ENCODE peak calls at places on chromosomes 7 and 10, in six cellular contexts. S is C1 segment of cervical spinal cord; R is DMS 273 treated with DMSO at 0.1 percent for 48 hours; C is GM19239; E is CD8-positive, alpha-beta memory T cell; W is spleen. K is an unnamed sample.

GRCh38 chr7:144656960-144657359 is 178.9 kb downstream of the TPK1 start:
- DNase-seq in S (no peak), R (no peak), C (no peak), E (no peak), W (no peak), K (no peak)

GRCh38 chr10:95389982-95390381 is 99.2 kb upstream of the PDLIM1 start:
- DNase-seq in S (no peak), R (no peak), C (no peak), E (no peak), W (no peak), K (no peak)

GRCh38 chr10:90484518-90484917 is 373.3 kb downstream of the HTR7 start:
- DNase-seq in S (no peak), R (no peak), C (no peak), E (no peak), W (no peak), K (no peak)

GRCh38 chr10:113842171-113842570 is 11.7 kb downstream of the DCLRE1A start:
- DNase-seq in S (no peak), R (no peak), C (no peak), E (no peak), W (no peak), K (no peak)

GRCh38 chr10:110977662-110978061 is 58.3 kb downstream of the SHOC2 start:
- DNase-seq in S (no peak), R (no peak), C (no peak), E (no peak), W (no peak), K (no peak)

GRCh38 chr10:76444034-76444800 is 1012.8 kb downstream of the LRMDA start:
- DNase-seq in S (no peak), R (no peak), C (no peak), E (no peak), W (no peak), K (no peak)

GRCh38 chr10:97731346-97732051 is 5.4 kb upstream of the ZFYVE27 start:
- DNase-seq in S (no peak), R (no peak), C (no peak), E (peak), W (no peak), K (no peak)

GRCh38 chr7:94374231-94374630 is 20.5 kb upstream of the COL1A2 start:
- DNase-seq in S (no peak), R (peak), C (no peak), E (no peak), W (no peak), K (no peak)

GRCh38 chr7:30920021-30920583 is 8.4 kb downstream of the AQP1 start:
- DNase-seq in S (no peak), R (no peak), C (no peak), E (no peak), W (peak), K (no peak)

GRCh38 chr10:125083576-125083920 is 76.8 kb downstream of the CTBP2 start:
- DNase-seq in S (no peak), R (no peak), C (no peak), E (no peak), W (peak), K (no peak)

GRCh38 chr10:70381491-70382421 is 669 bp downstream of the LRRC20 start:
- DNase-seq in S (peak), R (peak), C (peak), E (no peak), W (peak), K (peak)

GRCh38 chr10:132193907-132194552 is 7.3 kb downstream of the DPYSL4 start:
- DNase-seq in S (no peak), R (no peak), C (no peak), E (no peak), W (peak), K (no peak)

GRCh38 chr7:46705416-46706255 is 784.6 kb upstream of the IGFBP3 start:
- DNase-seq in S (no peak), R (no peak), C (no peak), E (no peak), W (no peak), K (no peak)

GRCh38 chr7:142432386-142432785 is 174.5 kb upstream of the PRSS58 start:
- DNase-seq in S (no peak), R (no peak), C (no peak), E (no peak), W (no peak), K (no peak)

GRCh38 chr10:33115720-33116119 is 157.7 kb upstream of the ITGB1 start:
- DNase-seq in S (no peak), R (no peak), C (no peak), E (no peak), W (no peak), K (no peak)

GRCh38 chr10:27742926-27743735 is 2.5 kb downstream of the MKX start:
- DNase-seq in S (no peak), R (no peak), C (no peak), E (peak), W (peak), K (no peak)

GRCh38 chr10:51569467-51569866 is 129.9 kb downstream of the CSTF2T start:
- DNase-seq in S (no peak), R (no peak), C (no peak), E (no peak), W (no peak), K (no peak)

GRCh38 chr10:132454296-132455198 is 57.5 kb downstream of the PWWP2B start:
- DNase-seq in S (no peak), R (no peak), C (no peak), E (no peak), W (peak), K (no peak)

GRCh38 chr7:80942261-80943041 is 23.6 kb upstream of the SEMA3C start:
- DNase-seq in S (no peak), R (peak), C (no peak), E (no peak), W (no peak), K (no peak)

K was measured in GM12892.